ENCODE peak calls at places on chromosome 11, in four cellular contexts. R is stimulated activated naive CD8-positive, alpha-beta T cell treated with anti-CD3 and anti-CD28 coated beads, Interleukin-15, amount 100 ng/mL, for 72 hours; H is HEK293T; E is HTR-8/SVneo. I is an unnamed sample.

GRCh38 chr11:104623518-104623917 is 274.7 kb downstream of the CASP12 start:
- DNase-seq in R (no peak), H (no peak), E (peak), I (no peak)

GRCh38 chr11:130420478-130421198 is 7.8 kb downstream of the ADAMTS8 start:
- DNase-seq in R (no peak), H (no peak), E (no peak), I (no peak)

GRCh38 chr11:1834791-1835670 is at the start of gene SYT8:
- DNase-seq in R (no peak), H (no peak), E (no peak), I (no peak)

GRCh38 chr11:61701298-61701993 is 21.3 kb downstream of the DAGLA start:
- DNase-seq in R (no peak), H (peak), E (no peak), I (no peak)

GRCh38 chr11:88979641-88980040 is 86.1 kb downstream of the GRM5 start:
- DNase-seq in R (no peak), H (no peak), E (no peak), I (no peak)

GRCh38 chr11:130211781-130212401 is 52.3 kb downstream of the ST14 start:
- DNase-seq in R (peak), H (no peak), E (no peak), I (peak)

GRCh38 chr11:121086866-121087265 is 14.2 kb upstream of the TECTA start:
- DNase-seq in R (no peak), H (no peak), E (no peak), I (no peak)

GRCh38 chr11:19715373-19715772 is 2.7 kb downstream of the NAV2 start:
- DNase-seq in R (no peak), H (no peak), E (peak), I (no peak)

GRCh38 chr11:131689049-131689925 is 318.9 kb downstream of the NTM start:
- DNase-seq in R (no peak), H (no peak), E (no peak), I (no peak)

GRCh38 chr11:122168218-122168617 is 52.2 kb upstream of the BLID start:
- DNase-seq in R (no peak), H (no peak), E (no peak), I (no peak)

GRCh38 chr11:117925198-117925925 is 3.8 kb downstream of the TMPRSS13 start:
- DNase-seq in R (no peak), H (no peak), E (no peak), I (no peak)

GRCh38 chr11:73228268-73229134 is 10.4 kb downstream of the P2RY2 start:
- DNase-seq in R (no peak), H (no peak), E (no peak), I (no peak)

GRCh38 chr11:32713496-32713895 is 81.0 kb downstream of the CCDC73 start:
- DNase-seq in R (no peak), H (peak), E (no peak), I (no peak)

GRCh38 chr11:119722281-119722794 is 6.7 kb downstream of the NECTIN1 start:
- DNase-seq in R (no peak), H (no peak), E (no peak), I (no peak)

GRCh38 chr11:8768625-8769333 is 86.2 kb downstream of the RPL27A start:
- DNase-seq in R (no peak), H (no peak), E (peak), I (no peak)

GRCh38 chr11:35142481-35143207 is 3.7 kb downstream of the CD44 start:
- DNase-seq in R (peak), H (no peak), E (no peak), I (no peak)

GRCh38 chr11:1078191-1078601 is 3.5 kb downstream of the MUC2 start:
- DNase-seq in R (peak), H (no peak), E (no peak), I (no peak)

GRCh38 chr11:6458352-6458751 is 15.4 kb downstream of the TRIM3 start:
- DNase-seq in R (no peak), H (no peak), E (no peak), I (no peak)

GRCh38 chr11:74157169-74157568 is 13.6 kb downstream of the C2CD3 start:
- DNase-seq in R (no peak), H (no peak), E (no peak), I (no peak)

GRCh38 chr11:3181722-3182461 is 16.8 kb upstream of the OSBPL5 start:
- DNase-seq in R (no peak), H (no peak), E (no peak), I (no peak)

GRCh38 chr11:118650366-118650765 is 29.1 kb downstream of the TREH start:
- DNase-seq in R (no peak), H (no peak), E (no peak), I (no peak)

GRCh38 chr11:85813721-85814120 is 2.8 kb upstream of the SYTL2 start:
- DNase-seq in R (no peak), H (no peak), E (no peak), I (no peak)

GRCh38 chr11:66969584-66970205 is 5.4 kb upstream of the C11orf86 start:
- DNase-seq in R (no peak), H (no peak), E (no peak), I (no peak)

GRCh38 chr11:73872746-73873412 is 3.8 kb downstream of the COA4 start:
- DNase-seq in R (no peak), H (no peak), E (no peak), I (no peak)

GRCh38 chr11:2772544-2773031 is 72.8 kb upstream of the KCNQ1OT1 start:
- DNase-seq in R (peak), H (no peak), E (peak), I (peak)

GRCh38 chr11:106161775-106162174 is 84.3 kb downstream of the AASDHPPT start:
- DNase-seq in R (no peak), H (no peak), E (no peak), I (no peak)

GRCh38 chr11:112822478-112823274 is 138.5 kb upstream of the NCAM1 start:
- DNase-seq in R (no peak), H (no peak), E (no peak), I (no peak)

GRCh38 chr11:71321433-71322191 is 69.2 kb upstream of the SHANK2 start:
- DNase-seq in R (no peak), H (no peak), E (no peak), I (no peak)

I was measured in activated T-cell treated with anti-CD3 and anti-CD28 coated beads, Interleukin-2, amount 50 U/mL, for 48 hours.